ENCODE peak calls at places on chromosomes 5 and 9, in eight cellular contexts. E, F, Y, V, Z, P, H and L are unnamed samples.

GRCh38 chr9:25861416-25861815 is 183.2 kb upstream of the TUSC1 start:
- DNase-seq in Y (peak; percentile 1), H (no peak), V (no peak), P (no peak), F (no peak), E (no peak), Z (no peak), L (no peak)

GRCh38 chr5:35010676-35011075 is 37.1 kb downstream of the AGXT2 start:
- DNase-seq in H (no peak), F (no peak), Y (no peak), P (no peak), V (no peak), E (no peak), Z (no peak), L (no peak)

GRCh38 chr5:132646867-132647266 is 11.1 kb upstream of the IL13 start:
- DNase-seq in V (no peak), E (no peak), H (no peak), Y (no peak), Z (no peak), F (no peak), P (no peak), L (no peak)

GRCh38 chr9:121676916-121677315 is 25.5 kb downstream of the DAB2IP start:
- DNase-seq in E (no peak), P (no peak), Z (no peak), H (no peak), V (no peak), F (no peak), Y (no peak), L (no peak)

GRCh38 chr9:38066907-38067610 is 2.0 kb downstream of the SHB start:
- DNase-seq in E (peak; percentile 53), Z (no peak), P (no peak), F (no peak), H (no peak), Y (peak; percentile 63), V (no peak), L (no peak)

GRCh38 chr9:20972684-20973083 is 58.8 kb downstream of the HACD4 start:
- DNase-seq in H (no peak), F (no peak), Y (no peak), Z (no peak), P (no peak), E (no peak), V (no peak), L (no peak)

GRCh38 chr5:119077444-119077843 is 6.6 kb downstream of the DMXL1 start:
- DNase-seq in Y (no peak), P (no peak), H (no peak), F (no peak), Z (no peak), E (no peak), V (no peak), L (no peak)

GRCh38 chr9:16618524-16618923 is 251.9 kb downstream of the BNC2 start:
- DNase-seq in Y (peak; percentile 20), F (no peak), H (no peak), Z (no peak), E (no peak), V (no peak), P (no peak), L (no peak)

GRCh38 chr9:131554088-131554864 is 9.0 kb downstream of the PRRT1B start:
- DNase-seq in F (no peak), E (no peak), V (no peak), Y (no peak), P (no peak), H (no peak), Z (no peak), L (no peak)

GRCh38 chr9:89865981-89866380 is 261.2 kb downstream of the GADD45G start:
- DNase-seq in H (no peak), Y (no peak), E (no peak), V (no peak), P (no peak), Z (no peak), F (no peak), L (no peak)

GRCh38 chr5:39606592-39606990 is 181.8 kb upstream of the DAB2 start:
- DNase-seq in E (no peak), Z (no peak), Y (no peak), H (no peak), F (no peak), P (no peak), V (no peak), L (no peak)

GRCh38 chr5:170597109-170597741 is 93.4 kb downstream of the KCNIP1 start:
- DNase-seq in Z (no peak), V (no peak), P (no peak), Y (peak; percentile 96), F (peak; percentile 60), H (no peak), E (no peak), L (no peak)

GRCh38 chr9:91207889-91208651 is 153.6 kb downstream of the AUH start:
- DNase-seq in F (peak; percentile 28), Y (peak; percentile 71), Z (no peak), E (no peak), H (no peak), V (no peak), P (no peak), L (peak; percentile 55)

GRCh38 chr9:131227112-131228058 is 48.9 kb downstream of the FAM78A start:
- DNase-seq in P (no peak), F (no peak), H (no peak), Y (no peak), E (no peak), V (no peak), Z (no peak), L (no peak)

GRCh38 chr9:122334916-122335315 is 35.9 kb upstream of the PTGS1 start:
- DNase-seq in Z (no peak), V (no peak), Y (peak; percentile 28), H (no peak), P (no peak), F (no peak), E (no peak), L (no peak)

GRCh38 chr9:88990721-88991065 is 575 bp upstream of the S1PR3 start:
- DNase-seq in Z (no peak), H (no peak), E (no peak), F (no peak), Y (no peak), P (no peak), V (no peak), L (no peak)

GRCh38 chr9:89635816-89636215 is 31.0 kb downstream of the GADD45G start:
- DNase-seq in Z (no peak), P (no peak), V (no peak), H (no peak), F (no peak), Y (no peak), E (no peak), L (no peak)

GRCh38 chr9:133113928-133114351 is 7.1 kb downstream of the RALGDS start:
- DNase-seq in H (no peak), F (no peak), E (peak; percentile 55), Y (no peak), Z (no peak), V (no peak), P (no peak), L (no peak)